ENCODE peak calls at places on chromosome 19, in seven cellular contexts. M is astrocyte of the cerebellum; F is AG04450; K is nucleus accumbens; U is activated naive CD4-positive, alpha-beta T cell; T is HEK293T; C is NCI-H2171. X is an unnamed sample.

GRCh38 chr19:4043410-4043809 is 23.3 kb downstream of the ZBTB7A start:
- DNase-seq in M (no peak), F (no peak), K (no peak), U (no peak), T (no peak), C (no peak), X (no peak)

GRCh38 chr19:8220481-8220880 is 11.3 kb downstream of the CERS4 start:
- DNase-seq in M (no peak), F (no peak), K (no peak), U (no peak), T (no peak), C (no peak), X (no peak)

GRCh38 chr19:36256853-36257511 is 42.1 kb downstream of the ZNF146 start:
- DNase-seq in M (no peak), F (no peak), K (no peak), U (no peak), T (no peak), C (no peak), X (no peak)

GRCh38 chr19:52398091-52398461 is 427 bp downstream of the ZNF528 start:
- DNase-seq in M (no peak), F (no peak), K (no peak), U (no peak), T (no peak), C (no peak), X (no peak)

GRCh38 chr19:19321143-19321577 is 531 bp downstream of the MAU2 start:
- DNase-seq in M (no peak), F (no peak), K (no peak), U (no peak), T (no peak), C (peak; percentile 10), X (no peak)

GRCh38 chr19:21878646-21879045 is 42.7 kb upstream of the ZNF43 start:
- DNase-seq in M (no peak), F (no peak), K (no peak), U (no peak), T (no peak), C (no peak), X (no peak)

GRCh38 chr19:14826006-14826405 is 9.0 kb downstream of the OR7A5 start:
- DNase-seq in M (no peak), F (no peak), K (no peak), U (no peak), T (no peak), C (no peak), X (no peak)

GRCh38 chr19:1672038-1672768 is 19.8 kb upstream of the TCF3 start:
- DNase-seq in M (no peak), F (no peak), K (peak; percentile 16), U (no peak), T (peak; percentile 69), C (no peak), X (no peak)

X was measured in chondrocyte.